ENCODE peak calls at places on chromosomes 4 and X, in ten cellular contexts. One of them, this sample, is unnamed.

GRCh38 chrX:1026263-1027015 is 186.0 kb downstream of the CRLF2 start:
- DNase-seq in psoas muscle: no peak
- DNase-seq in stromal cell of bone marrow: no peak
- DNase-seq in globus pallidus: no peak
- DNase-seq in nephron progenitor cell: no peak
- DNase-seq in activated CD4-positive, CD25-positive, alpha-beta regulatory T cell: no peak
- DNase-seq in iris pigment epithelial cell: no peak
- DNase-seq in ecto neural progenitor cell: no peak
- DNase-seq in stimulated activated CD4-positive, alpha-beta T cell treated with anti-CD3 and anti-CD28 coated beads, Interleukin-1b, Interleukin-23, amount 100 ng/mL, for 1 hour: no peak
- DNase-seq in NCI-H2029 treated with DMSO at 0.1 percent for 48 hours: no peak
- DNase-seq in this sample: no peak

GRCh38 chrX:97326456-97326855 is 442.7 kb downstream of the RPA4 start:
- DNase-seq in psoas muscle: no peak
- DNase-seq in stromal cell of bone marrow: no peak
- DNase-seq in globus pallidus: no peak
- DNase-seq in nephron progenitor cell: no peak
- DNase-seq in activated CD4-positive, CD25-positive, alpha-beta regulatory T cell: no peak
- DNase-seq in iris pigment epithelial cell: no peak
- DNase-seq in ecto neural progenitor cell: no peak
- DNase-seq in stimulated activated CD4-positive, alpha-beta T cell treated with anti-CD3 and anti-CD28 coated beads, Interleukin-1b, Interleukin-23, amount 100 ng/mL, for 1 hour: no peak
- DNase-seq in NCI-H2029 treated with DMSO at 0.1 percent for 48 hours: no peak
- DNase-seq in this sample: no peak

GRCh38 chr4:84412062-84412461 is 87.0 kb downstream of the NKX6-1 start:
- DNase-seq in psoas muscle: no peak
- DNase-seq in stromal cell of bone marrow: no peak
- DNase-seq in globus pallidus: no peak
- DNase-seq in nephron progenitor cell: no peak
- DNase-seq in activated CD4-positive, CD25-positive, alpha-beta regulatory T cell: no peak
- DNase-seq in iris pigment epithelial cell: no peak
- DNase-seq in ecto neural progenitor cell: no peak
- DNase-seq in stimulated activated CD4-positive, alpha-beta T cell treated with anti-CD3 and anti-CD28 coated beads, Interleukin-1b, Interleukin-23, amount 100 ng/mL, for 1 hour: no peak
- DNase-seq in NCI-H2029 treated with DMSO at 0.1 percent for 48 hours: no peak
- DNase-seq in this sample: no peak

GRCh38 chr4:8646296-8647093 is 53.9 kb downstream of the CPZ start:
- DNase-seq in psoas muscle: no peak
- DNase-seq in stromal cell of bone marrow: no peak
- DNase-seq in globus pallidus: no peak
- DNase-seq in nephron progenitor cell: peak; percentile 33
- DNase-seq in activated CD4-positive, CD25-positive, alpha-beta regulatory T cell: no peak
- DNase-seq in iris pigment epithelial cell: no peak
- DNase-seq in ecto neural progenitor cell: peak; percentile 48
- DNase-seq in stimulated activated CD4-positive, alpha-beta T cell treated with anti-CD3 and anti-CD28 coated beads, Interleukin-1b, Interleukin-23, amount 100 ng/mL, for 1 hour: no peak
- DNase-seq in NCI-H2029 treated with DMSO at 0.1 percent for 48 hours: no peak
- DNase-seq in this sample: no peak

GRCh38 chr4:2060578-2061207 is 1.6 kb downstream of the NAT8L start:
- DNase-seq in psoas muscle: peak; percentile 6
- DNase-seq in stromal cell of bone marrow: no peak
- DNase-seq in globus pallidus: no peak
- DNase-seq in nephron progenitor cell: peak; percentile 53
- DNase-seq in activated CD4-positive, CD25-positive, alpha-beta regulatory T cell: no peak
- DNase-seq in iris pigment epithelial cell: no peak
- DNase-seq in ecto neural progenitor cell: no peak
- DNase-seq in stimulated activated CD4-positive, alpha-beta T cell treated with anti-CD3 and anti-CD28 coated beads, Interleukin-1b, Interleukin-23, amount 100 ng/mL, for 1 hour: no peak
- DNase-seq in NCI-H2029 treated with DMSO at 0.1 percent for 48 hours: no peak
- DNase-seq in this sample: no peak

GRCh38 chr4:18075823-18076433 is 54.4 kb upstream of the LCORL start:
- DNase-seq in psoas muscle: peak; percentile 12
- DNase-seq in stromal cell of bone marrow: no peak
- DNase-seq in globus pallidus: no peak
- DNase-seq in nephron progenitor cell: no peak
- DNase-seq in activated CD4-positive, CD25-positive, alpha-beta regulatory T cell: no peak
- DNase-seq in iris pigment epithelial cell: no peak
- DNase-seq in ecto neural progenitor cell: no peak
- DNase-seq in stimulated activated CD4-positive, alpha-beta T cell treated with anti-CD3 and anti-CD28 coated beads, Interleukin-1b, Interleukin-23, amount 100 ng/mL, for 1 hour: no peak
- DNase-seq in NCI-H2029 treated with DMSO at 0.1 percent for 48 hours: peak; percentile 35
- DNase-seq in this sample: no peak

GRCh38 chr4:25981749-25982148 is 67.7 kb downstream of the SMIM20 start:
- DNase-seq in psoas muscle: no peak
- DNase-seq in stromal cell of bone marrow: no peak
- DNase-seq in globus pallidus: no peak
- DNase-seq in nephron progenitor cell: no peak
- DNase-seq in activated CD4-positive, CD25-positive, alpha-beta regulatory T cell: no peak
- DNase-seq in iris pigment epithelial cell: no peak
- DNase-seq in ecto neural progenitor cell: no peak
- DNase-seq in stimulated activated CD4-positive, alpha-beta T cell treated with anti-CD3 and anti-CD28 coated beads, Interleukin-1b, Interleukin-23, amount 100 ng/mL, for 1 hour: no peak
- DNase-seq in NCI-H2029 treated with DMSO at 0.1 percent for 48 hours: no peak
- DNase-seq in this sample: no peak

GRCh38 chr4:1137850-1138249 is 24.5 kb upstream of the RNF212 start:
- DNase-seq in psoas muscle: no peak
- DNase-seq in stromal cell of bone marrow: no peak
- DNase-seq in globus pallidus: no peak
- DNase-seq in nephron progenitor cell: no peak
- DNase-seq in activated CD4-positive, CD25-positive, alpha-beta regulatory T cell: no peak
- DNase-seq in iris pigment epithelial cell: peak; percentile 20
- DNase-seq in ecto neural progenitor cell: no peak
- DNase-seq in stimulated activated CD4-positive, alpha-beta T cell treated with anti-CD3 and anti-CD28 coated beads, Interleukin-1b, Interleukin-23, amount 100 ng/mL, for 1 hour: no peak
- DNase-seq in NCI-H2029 treated with DMSO at 0.1 percent for 48 hours: no peak
- DNase-seq in this sample: no peak

GRCh38 chrX:134406230-134406794 is 53.7 kb upstream of the HPRT1 start:
- DNase-seq in psoas muscle: no peak
- DNase-seq in stromal cell of bone marrow: no peak
- DNase-seq in globus pallidus: no peak
- DNase-seq in nephron progenitor cell: no peak
- DNase-seq in activated CD4-positive, CD25-positive, alpha-beta regulatory T cell: no peak
- DNase-seq in iris pigment epithelial cell: no peak
- DNase-seq in ecto neural progenitor cell: no peak
- DNase-seq in stimulated activated CD4-positive, alpha-beta T cell treated with anti-CD3 and anti-CD28 coated beads, Interleukin-1b, Interleukin-23, amount 100 ng/mL, for 1 hour: no peak
- DNase-seq in NCI-H2029 treated with DMSO at 0.1 percent for 48 hours: no peak
- DNase-seq in this sample: no peak

GRCh38 chr4:140569307-140569638 is 512 bp upstream of the UCP1 start:
- DNase-seq in psoas muscle: no peak
- DNase-seq in stromal cell of bone marrow: no peak
- DNase-seq in globus pallidus: no peak
- DNase-seq in nephron progenitor cell: no peak
- DNase-seq in activated CD4-positive, CD25-positive, alpha-beta regulatory T cell: no peak
- DNase-seq in iris pigment epithelial cell: no peak
- DNase-seq in ecto neural progenitor cell: no peak
- DNase-seq in stimulated activated CD4-positive, alpha-beta T cell treated with anti-CD3 and anti-CD28 coated beads, Interleukin-1b, Interleukin-23, amount 100 ng/mL, for 1 hour: no peak
- DNase-seq in NCI-H2029 treated with DMSO at 0.1 percent for 48 hours: no peak
- DNase-seq in this sample: no peak

GRCh38 chr4:90328558-90328957 is 201.4 kb downstream of the CCSER1 start:
- DNase-seq in psoas muscle: no peak
- DNase-seq in stromal cell of bone marrow: peak; percentile 10
- DNase-seq in globus pallidus: no peak
- DNase-seq in nephron progenitor cell: no peak
- DNase-seq in activated CD4-positive, CD25-positive, alpha-beta regulatory T cell: no peak
- DNase-seq in iris pigment epithelial cell: peak; percentile 33
- DNase-seq in ecto neural progenitor cell: peak; percentile 58
- DNase-seq in stimulated activated CD4-positive, alpha-beta T cell treated with anti-CD3 and anti-CD28 coated beads, Interleukin-1b, Interleukin-23, amount 100 ng/mL, for 1 hour: no peak
- DNase-seq in NCI-H2029 treated with DMSO at 0.1 percent for 48 hours: no peak
- DNase-seq in this sample: peak; percentile 0

GRCh38 chrX:48465336-48465933 is 4.6 kb downstream of the SLC38A5 start:
- DNase-seq in psoas muscle: no peak
- DNase-seq in stromal cell of bone marrow: peak; percentile 75
- DNase-seq in globus pallidus: no peak
- DNase-seq in nephron progenitor cell: no peak
- DNase-seq in activated CD4-positive, CD25-positive, alpha-beta regulatory T cell: no peak
- DNase-seq in iris pigment epithelial cell: peak; percentile 87
- DNase-seq in ecto neural progenitor cell: no peak
- DNase-seq in stimulated activated CD4-positive, alpha-beta T cell treated with anti-CD3 and anti-CD28 coated beads, Interleukin-1b, Interleukin-23, amount 100 ng/mL, for 1 hour: no peak
- DNase-seq in NCI-H2029 treated with DMSO at 0.1 percent for 48 hours: no peak
- DNase-seq in this sample: peak; percentile 96

GRCh38 chr4:183355405-183355804 is 33.2 kb upstream of the CLDN24 start:
- DNase-seq in psoas muscle: no peak
- DNase-seq in stromal cell of bone marrow: peak; percentile 61
- DNase-seq in globus pallidus: no peak
- DNase-seq in nephron progenitor cell: no peak
- DNase-seq in activated CD4-positive, CD25-positive, alpha-beta regulatory T cell: no peak
- DNase-seq in iris pigment epithelial cell: peak; percentile 60
- DNase-seq in ecto neural progenitor cell: no peak
- DNase-seq in stimulated activated CD4-positive, alpha-beta T cell treated with anti-CD3 and anti-CD28 coated beads, Interleukin-1b, Interleukin-23, amount 100 ng/mL, for 1 hour: no peak
- DNase-seq in NCI-H2029 treated with DMSO at 0.1 percent for 48 hours: no peak
- DNase-seq in this sample: peak; percentile 61

GRCh38 chr4:59571805-59572430 is 1628.2 kb upstream of the ADGRL3 start:
- DNase-seq in psoas muscle: no peak
- DNase-seq in stromal cell of bone marrow: no peak
- DNase-seq in globus pallidus: no peak
- DNase-seq in nephron progenitor cell: no peak
- DNase-seq in activated CD4-positive, CD25-positive, alpha-beta regulatory T cell: no peak
- DNase-seq in iris pigment epithelial cell: no peak
- DNase-seq in ecto neural progenitor cell: no peak
- DNase-seq in stimulated activated CD4-positive, alpha-beta T cell treated with anti-CD3 and anti-CD28 coated beads, Interleukin-1b, Interleukin-23, amount 100 ng/mL, for 1 hour: no peak
- DNase-seq in NCI-H2029 treated with DMSO at 0.1 percent for 48 hours: peak; percentile 97
- DNase-seq in this sample: no peak

GRCh38 chrX:22177950-22178349 is 94.8 kb upstream of the CBLL2 start:
- DNase-seq in psoas muscle: no peak
- DNase-seq in stromal cell of bone marrow: no peak
- DNase-seq in globus pallidus: no peak
- DNase-seq in nephron progenitor cell: no peak
- DNase-seq in activated CD4-positive, CD25-positive, alpha-beta regulatory T cell: no peak
- DNase-seq in iris pigment epithelial cell: no peak
- DNase-seq in ecto neural progenitor cell: no peak
- DNase-seq in stimulated activated CD4-positive, alpha-beta T cell treated with anti-CD3 and anti-CD28 coated beads, Interleukin-1b, Interleukin-23, amount 100 ng/mL, for 1 hour: no peak
- DNase-seq in NCI-H2029 treated with DMSO at 0.1 percent for 48 hours: no peak
- DNase-seq in this sample: no peak

GRCh38 chr4:113080050-113080449 is 30.6 kb downstream of the ANK2 start:
- DNase-seq in psoas muscle: no peak
- DNase-seq in stromal cell of bone marrow: no peak
- DNase-seq in globus pallidus: peak; percentile 83
- DNase-seq in nephron progenitor cell: no peak
- DNase-seq in activated CD4-positive, CD25-positive, alpha-beta regulatory T cell: no peak
- DNase-seq in iris pigment epithelial cell: peak; percentile 21
- DNase-seq in ecto neural progenitor cell: no peak
- DNase-seq in stimulated activated CD4-positive, alpha-beta T cell treated with anti-CD3 and anti-CD28 coated beads, Interleukin-1b, Interleukin-23, amount 100 ng/mL, for 1 hour: no peak
- DNase-seq in NCI-H2029 treated with DMSO at 0.1 percent for 48 hours: no peak
- DNase-seq in this sample: peak; percentile 20

GRCh38 chrX:136781180-136781797 is 557 bp upstream of the ARHGEF6 start:
- DNase-seq in psoas muscle: peak; percentile 15
- DNase-seq in stromal cell of bone marrow: no peak
- DNase-seq in globus pallidus: no peak
- DNase-seq in nephron progenitor cell: no peak
- DNase-seq in activated CD4-positive, CD25-positive, alpha-beta regulatory T cell: no peak
- DNase-seq in iris pigment epithelial cell: no peak
- DNase-seq in ecto neural progenitor cell: no peak
- DNase-seq in stimulated activated CD4-positive, alpha-beta T cell treated with anti-CD3 and anti-CD28 coated beads, Interleukin-1b, Interleukin-23, amount 100 ng/mL, for 1 hour: no peak
- DNase-seq in NCI-H2029 treated with DMSO at 0.1 percent for 48 hours: no peak
- DNase-seq in this sample: peak; percentile 64

GRCh38 chrX:130321550-130321949 is 18.2 kb upstream of the SLC25A14 start:
- DNase-seq in psoas muscle: no peak
- DNase-seq in stromal cell of bone marrow: no peak
- DNase-seq in globus pallidus: no peak
- DNase-seq in nephron progenitor cell: no peak
- DNase-seq in activated CD4-positive, CD25-positive, alpha-beta regulatory T cell: no peak
- DNase-seq in iris pigment epithelial cell: no peak
- DNase-seq in ecto neural progenitor cell: no peak
- DNase-seq in stimulated activated CD4-positive, alpha-beta T cell treated with anti-CD3 and anti-CD28 coated beads, Interleukin-1b, Interleukin-23, amount 100 ng/mL, for 1 hour: no peak
- DNase-seq in NCI-H2029 treated with DMSO at 0.1 percent for 48 hours: no peak
- DNase-seq in this sample: no peak

GRCh38 chr4:88803600-88804096 is 106.0 kb upstream of the NAP1L5 start:
- DNase-seq in psoas muscle: no peak
- DNase-seq in stromal cell of bone marrow: peak; percentile 87
- DNase-seq in globus pallidus: peak; percentile 60
- DNase-seq in nephron progenitor cell: no peak
- DNase-seq in activated CD4-positive, CD25-positive, alpha-beta regulatory T cell: no peak
- DNase-seq in iris pigment epithelial cell: peak; percentile 98
- DNase-seq in ecto neural progenitor cell: no peak
- DNase-seq in stimulated activated CD4-positive, alpha-beta T cell treated with anti-CD3 and anti-CD28 coated beads, Interleukin-1b, Interleukin-23, amount 100 ng/mL, for 1 hour: no peak
- DNase-seq in NCI-H2029 treated with DMSO at 0.1 percent for 48 hours: no peak
- DNase-seq in this sample: peak; percentile 93

GRCh38 chrX:120824021-120824420 is 51.6 kb downstream of the CT47B1 start:
- DNase-seq in psoas muscle: no peak
- DNase-seq in stromal cell of bone marrow: no peak
- DNase-seq in globus pallidus: no peak
- DNase-seq in nephron progenitor cell: no peak
- DNase-seq in activated CD4-positive, CD25-positive, alpha-beta regulatory T cell: no peak
- DNase-seq in iris pigment epithelial cell: peak; percentile 55
- DNase-seq in ecto neural progenitor cell: no peak
- DNase-seq in stimulated activated CD4-positive, alpha-beta T cell treated with anti-CD3 and anti-CD28 coated beads, Interleukin-1b, Interleukin-23, amount 100 ng/mL, for 1 hour: no peak
- DNase-seq in NCI-H2029 treated with DMSO at 0.1 percent for 48 hours: no peak
- DNase-seq in this sample: no peak

GRCh38 chrX:77422886-77423648 is 24.1 kb upstream of the FGF16 start:
- DNase-seq in psoas muscle: no peak
- DNase-seq in stromal cell of bone marrow: no peak
- DNase-seq in globus pallidus: no peak
- DNase-seq in nephron progenitor cell: no peak
- DNase-seq in activated CD4-positive, CD25-positive, alpha-beta regulatory T cell: no peak
- DNase-seq in iris pigment epithelial cell: no peak
- DNase-seq in ecto neural progenitor cell: no peak
- DNase-seq in stimulated activated CD4-positive, alpha-beta T cell treated with anti-CD3 and anti-CD28 coated beads, Interleukin-1b, Interleukin-23, amount 100 ng/mL, for 1 hour: no peak
- DNase-seq in NCI-H2029 treated with DMSO at 0.1 percent for 48 hours: no peak
- DNase-seq in this sample: no peak

GRCh38 chrX:1390621-1391369 is 1.1 kb downstream of the SLC25A6 start:
- DNase-seq in psoas muscle: peak; percentile 23
- DNase-seq in stromal cell of bone marrow: no peak
- DNase-seq in globus pallidus: no peak
- DNase-seq in nephron progenitor cell: no peak
- DNase-seq in activated CD4-positive, CD25-positive, alpha-beta regulatory T cell: no peak
- DNase-seq in iris pigment epithelial cell: no peak
- DNase-seq in ecto neural progenitor cell: no peak
- DNase-seq in stimulated activated CD4-positive, alpha-beta T cell treated with anti-CD3 and anti-CD28 coated beads, Interleukin-1b, Interleukin-23, amount 100 ng/mL, for 1 hour: no peak
- DNase-seq in NCI-H2029 treated with DMSO at 0.1 percent for 48 hours: no peak
- DNase-seq in this sample: no peak

GRCh38 chrX:46707274-46707965 is 51.5 kb downstream of the SLC9A7 start:
- DNase-seq in psoas muscle: no peak
- DNase-seq in stromal cell of bone marrow: no peak
- DNase-seq in globus pallidus: no peak
- DNase-seq in nephron progenitor cell: no peak
- DNase-seq in activated CD4-positive, CD25-positive, alpha-beta regulatory T cell: no peak
- DNase-seq in iris pigment epithelial cell: no peak
- DNase-seq in ecto neural progenitor cell: no peak
- DNase-seq in stimulated activated CD4-positive, alpha-beta T cell treated with anti-CD3 and anti-CD28 coated beads, Interleukin-1b, Interleukin-23, amount 100 ng/mL, for 1 hour: no peak
- DNase-seq in NCI-H2029 treated with DMSO at 0.1 percent for 48 hours: peak; percentile 46
- DNase-seq in this sample: no peak

GRCh38 chr4:112315446-112315845 is 18.3 kb downstream of the ALPK1 start:
- DNase-seq in psoas muscle: no peak
- DNase-seq in stromal cell of bone marrow: no peak
- DNase-seq in globus pallidus: no peak
- DNase-seq in nephron progenitor cell: no peak
- DNase-seq in activated CD4-positive, CD25-positive, alpha-beta regulatory T cell: no peak
- DNase-seq in iris pigment epithelial cell: no peak
- DNase-seq in ecto neural progenitor cell: no peak
- DNase-seq in stimulated activated CD4-positive, alpha-beta T cell treated with anti-CD3 and anti-CD28 coated beads, Interleukin-1b, Interleukin-23, amount 100 ng/mL, for 1 hour: no peak
- DNase-seq in NCI-H2029 treated with DMSO at 0.1 percent for 48 hours: no peak
- DNase-seq in this sample: no peak

GRCh38 chr4:20512980-20513379 is 187.3 kb upstream of the PACRGL start:
- DNase-seq in psoas muscle: no peak
- DNase-seq in stromal cell of bone marrow: no peak
- DNase-seq in globus pallidus: no peak
- DNase-seq in nephron progenitor cell: no peak
- DNase-seq in activated CD4-positive, CD25-positive, alpha-beta regulatory T cell: no peak
- DNase-seq in iris pigment epithelial cell: no peak
- DNase-seq in ecto neural progenitor cell: no peak
- DNase-seq in stimulated activated CD4-positive, alpha-beta T cell treated with anti-CD3 and anti-CD28 coated beads, Interleukin-1b, Interleukin-23, amount 100 ng/mL, for 1 hour: no peak
- DNase-seq in NCI-H2029 treated with DMSO at 0.1 percent for 48 hours: no peak
- DNase-seq in this sample: no peak

GRCh38 chr4:186770446-186771175 is 47.0 kb upstream of the FAT1 start:
- DNase-seq in psoas muscle: no peak
- DNase-seq in stromal cell of bone marrow: peak; percentile 24
- DNase-seq in globus pallidus: no peak
- DNase-seq in nephron progenitor cell: no peak
- DNase-seq in activated CD4-positive, CD25-positive, alpha-beta regulatory T cell: no peak
- DNase-seq in iris pigment epithelial cell: peak; percentile 92
- DNase-seq in ecto neural progenitor cell: no peak
- DNase-seq in stimulated activated CD4-positive, alpha-beta T cell treated with anti-CD3 and anti-CD28 coated beads, Interleukin-1b, Interleukin-23, amount 100 ng/mL, for 1 hour: no peak
- DNase-seq in NCI-H2029 treated with DMSO at 0.1 percent for 48 hours: no peak
- DNase-seq in this sample: peak; percentile 89

GRCh38 chrX:134418317-134419113 is 41.5 kb upstream of the HPRT1 start:
- DNase-seq in psoas muscle: no peak
- DNase-seq in stromal cell of bone marrow: no peak
- DNase-seq in globus pallidus: no peak
- DNase-seq in nephron progenitor cell: no peak
- DNase-seq in activated CD4-positive, CD25-positive, alpha-beta regulatory T cell: no peak
- DNase-seq in iris pigment epithelial cell: peak; percentile 24
- DNase-seq in ecto neural progenitor cell: no peak
- DNase-seq in stimulated activated CD4-positive, alpha-beta T cell treated with anti-CD3 and anti-CD28 coated beads, Interleukin-1b, Interleukin-23, amount 100 ng/mL, for 1 hour: no peak
- DNase-seq in NCI-H2029 treated with DMSO at 0.1 percent for 48 hours: no peak
- DNase-seq in this sample: no peak

GRCh38 chrX:119878740-119879139 is 7.1 kb downstream of the NDUFA1 start:
- DNase-seq in psoas muscle: no peak
- DNase-seq in stromal cell of bone marrow: no peak
- DNase-seq in globus pallidus: no peak
- DNase-seq in nephron progenitor cell: no peak
- DNase-seq in activated CD4-positive, CD25-positive, alpha-beta regulatory T cell: no peak
- DNase-seq in iris pigment epithelial cell: no peak
- DNase-seq in ecto neural progenitor cell: no peak
- DNase-seq in stimulated activated CD4-positive, alpha-beta T cell treated with anti-CD3 and anti-CD28 coated beads, Interleukin-1b, Interleukin-23, amount 100 ng/mL, for 1 hour: no peak
- DNase-seq in NCI-H2029 treated with DMSO at 0.1 percent for 48 hours: no peak
- DNase-seq in this sample: no peak